ENCODE peak calls at places on chromosomes 6 and 20, in six cellular contexts. Q is RWPE2; G is stimulated activated naive CD8-positive, alpha-beta T cell treated with anti-CD3 and anti-CD28 coated beads, Interleukin-15, amount 100 ng/mL, for 72 hours; M is heart right ventricle; X is lower lobe of right lung; N is thoracic aorta. F is an unnamed sample.

GRCh38 chr20:25308671-25309394 is 60.9 kb downstream of the PYGB start:
- ATAC-seq in N (no peak), M (peak), Q (no peak), G (no peak), X (peak), F (no peak)

GRCh38 chr6:138537090-138537489 is 37.8 kb upstream of the NHSL1 start:
- ATAC-seq in G (no peak), X (no peak), Q (no peak), N (no peak), M (no peak), F (no peak)

GRCh38 chr6:134707342-134707982 is 242.4 kb downstream of the ALDH8A1 start:
- ATAC-seq in N (no peak), Q (peak), X (peak), M (no peak), G (no peak), F (no peak)

GRCh38 chr6:40413231-40413755 is 173.9 kb downstream of the LRFN2 start:
- ATAC-seq in X (peak), G (no peak), Q (no peak), N (no peak), M (no peak), F (no peak)

GRCh38 chr6:19465760-19466159 is 371.4 kb upstream of the ID4 start:
- ATAC-seq in M (no peak), G (no peak), N (no peak), X (peak), Q (peak), F (peak)

GRCh38 chr20:2387580-2387979 is 6.9 kb downstream of the TGM6 start:
- ATAC-seq in X (no peak), N (no peak), G (no peak), Q (no peak), M (no peak), F (no peak)

GRCh38 chr6:42220754-42221153 is 3.1 kb upstream of the MRPS10 start:
- ATAC-seq in Q (no peak), G (no peak), M (no peak), N (no peak), X (no peak), F (no peak)

GRCh38 chr6:109008537-109008950 is 86.1 kb downstream of the SESN1 start:
- ATAC-seq in Q (peak), X (peak), G (peak), M (peak), N (no peak), F (peak)

GRCh38 chr20:10553326-10553984 is 118.3 kb downstream of the SLX4IP start:
- ATAC-seq in X (peak), M (no peak), G (no peak), Q (peak), N (no peak), F (no peak)

GRCh38 chr6:165574220-165574619 is 88.8 kb downstream of the PDE10A start:
- ATAC-seq in Q (no peak), M (peak), X (no peak), G (no peak), N (no peak), F (no peak)

GRCh38 chr6:153449279-153449678 is 318.2 kb upstream of the RGS17 start:
- ATAC-seq in N (no peak), X (no peak), Q (peak), M (no peak), G (no peak), F (no peak)

GRCh38 chr20:3330046-3330741 is 77.3 kb downstream of the DNAAF9 start:
- ATAC-seq in N (no peak), Q (peak), X (peak), M (no peak), G (no peak), F (peak)

GRCh38 chr6:33490198-33490597 is 35.8 kb downstream of the ZBTB9 start:
- ATAC-seq in M (no peak), X (no peak), N (no peak), G (peak), Q (peak), F (no peak)

GRCh38 chr6:98974309-98974708 is 26.6 kb upstream of the FBXL4 start:
- ATAC-seq in G (no peak), Q (no peak), M (no peak), X (no peak), N (no peak), F (no peak)

GRCh38 chr6:17714879-17715860 is 8.4 kb upstream of the NUP153 start:
- ATAC-seq in Q (peak), X (peak), M (no peak), G (peak), N (peak), F (no peak)

GRCh38 chr6:75301537-75301936 is 16.9 kb upstream of the TMEM30A start:
- ATAC-seq in N (no peak), X (no peak), M (no peak), Q (no peak), G (no peak), F (no peak)

GRCh38 chr6:1335367-1336037 is 23.6 kb downstream of the FOXQ1 start:
- ATAC-seq in M (no peak), N (no peak), X (peak), Q (peak), G (no peak), F (peak)

GRCh38 chr6:57283096-57283495 is 34.3 kb upstream of the PRIM2 start:
- ATAC-seq in N (no peak), M (no peak), X (no peak), G (no peak), Q (peak), F (no peak)

GRCh38 chr6:155527443-155527842 is 71.8 kb upstream of the NOX3 start:
- ATAC-seq in X (no peak), M (no peak), N (no peak), G (no peak), Q (no peak), F (no peak)

GRCh38 chr20:21564127-21564773 is 50.4 kb upstream of the NKX2-2 start:
- ATAC-seq in G (no peak), N (no peak), Q (no peak), M (no peak), X (no peak), F (no peak)

GRCh38 chr20:62707981-62708521 is 585 bp upstream of the NTSR1 start:
- ATAC-seq in G (peak), X (no peak), N (no peak), Q (no peak), M (no peak), F (no peak)

GRCh38 chr6:36980129-36980528 is 5.9 kb downstream of the MTCH1 start:
- ATAC-seq in X (no peak), G (no peak), N (no peak), Q (no peak), M (no peak), F (no peak)

GRCh38 chr6:31940256-31940664 is 5.6 kb upstream of the CFB start:
- ATAC-seq in X (no peak), Q (no peak), M (no peak), G (no peak), N (no peak), F (no peak)

GRCh38 chr6:18400831-18401446 is 13.8 kb downstream of the RNF144B start:
- ATAC-seq in N (no peak), M (no peak), X (peak), G (peak), Q (no peak), F (no peak)

GRCh38 chr6:20166226-20166625 is 46.0 kb downstream of the MBOAT1 start:
- ATAC-seq in M (no peak), N (no peak), Q (no peak), G (no peak), X (peak), F (no peak)

GRCh38 chr6:156699017-156699421 is 78.2 kb upstream of the ARID1B start:
- ATAC-seq in N (no peak), M (no peak), X (no peak), G (peak), Q (peak), F (no peak)

GRCh38 chr6:167764713-167765479 is 61.8 kb upstream of the AFDN start:
- ATAC-seq in N (no peak), G (no peak), M (no peak), X (no peak), Q (no peak), F (no peak)

GRCh38 chr6:132964101-132964867 is 149.9 kb downstream of the RPS12 start:
- ATAC-seq in X (no peak), G (peak), Q (peak), N (no peak), M (peak), F (no peak)

GRCh38 chr20:62564456-62565245 is 77.7 kb upstream of the SLCO4A1 start:
- ATAC-seq in M (no peak), G (no peak), X (no peak), N (no peak), Q (no peak), F (no peak)

GRCh38 chr6:25889877-25890853 is 16.1 kb upstream of the SLC17A3 start:
- ATAC-seq in N (peak), M (no peak), Q (peak), X (peak), G (no peak), F (peak)

GRCh38 chr6:46637145-46637544 is 15.5 kb downstream of the CYP39A1 start:
- ATAC-seq in Q (peak), G (no peak), X (no peak), N (no peak), M (no peak), F (peak)

GRCh38 chr6:157050537-157051280 is 272.6 kb downstream of the TMEM242 start:
- ATAC-seq in M (peak), Q (no peak), G (no peak), X (no peak), N (no peak), F (no peak)

GRCh38 chr6:117668736-117669135 is 6.5 kb upstream of the NUS1 start:
- ATAC-seq in G (no peak), M (no peak), X (no peak), Q (no peak), N (no peak), F (no peak)